ENCODE peak calls at places on chromosomes 7 and 10, in eight cellular contexts. J is cardiac septum, S is T follicular helper cell, T is NCI-H2081, E is cardiac muscle cell, M is endothelial cell, D is MM.1S, Z is esophagus squamous epithelium. L is an unnamed sample.

GRCh38 chr7:128932862-128933821 is 4.6 kb upstream of the IRF5 start:
- DNase-seq in S (peak), J (no peak), T (no peak), D (peak), Z (no peak), M (no peak), E (no peak), L (no peak)

GRCh38 chr7:100017300-100017699 is 1.9 kb downstream of the ZKSCAN1 start:
- DNase-seq in M (no peak), D (no peak), E (no peak), J (no peak), T (no peak), Z (no peak), S (no peak), L (no peak)

GRCh38 chr7:100719523-100720319 is 547 bp upstream of the EPO start:
- DNase-seq in M (no peak), T (no peak), J (no peak), S (no peak), D (no peak), Z (no peak), E (no peak), L (peak)

GRCh38 chr10:3097160-3097559 is 29.8 kb downstream of the PFKP start:
- DNase-seq in T (no peak), M (no peak), S (no peak), J (no peak), E (no peak), D (no peak), Z (no peak), L (no peak)

GRCh38 chr10:45023426-45023825 is 22.7 kb downstream of the ZNF22 start:
- DNase-seq in J (no peak), S (no peak), M (no peak), Z (no peak), D (no peak), T (no peak), E (no peak), L (no peak)

GRCh38 chr10:2928219-2928840 is 139.0 kb upstream of the PFKP start:
- DNase-seq in D (peak), J (no peak), S (peak), M (peak), T (peak), Z (no peak), E (peak), L (peak)

GRCh38 chr10:99630439-99630838 is 10.2 kb upstream of the SLC25A28 start:
- DNase-seq in Z (no peak), D (peak), J (no peak), T (no peak), M (peak), E (no peak), S (no peak), L (peak)

GRCh38 chr7:137717811-137718271 is 128.9 kb downstream of the DGKI start:
- DNase-seq in S (no peak), E (no peak), Z (no peak), J (no peak), D (no peak), T (no peak), M (no peak), L (no peak)

GRCh38 chr7:151796871-151797270 is 80.0 kb downstream of the PRKAG2 start:
- DNase-seq in T (no peak), D (no peak), J (no peak), E (no peak), S (no peak), Z (no peak), M (no peak), L (no peak)

GRCh38 chr10:44981172-44982113 is 2.8 kb upstream of the DEPP1 start:
- DNase-seq in D (no peak), S (no peak), J (no peak), Z (no peak), E (no peak), T (no peak), M (no peak), L (peak)

GRCh38 chr10:7874864-7875263 is 56.6 kb downstream of the TAF3 start:
- DNase-seq in T (no peak), E (no peak), S (no peak), J (no peak), Z (no peak), D (no peak), M (no peak), L (no peak)

GRCh38 chr7:88432321-88432720 is 125.6 kb upstream of the STEAP4 start:
- DNase-seq in E (no peak), D (no peak), S (no peak), M (no peak), Z (no peak), J (no peak), T (peak), L (no peak)

GRCh38 chr7:158252081-158252836 is 335.4 kb downstream of the PTPRN2 start:
- DNase-seq in T (no peak), D (no peak), Z (no peak), J (peak), E (no peak), S (no peak), M (no peak), L (no peak)

GRCh38 chr7:119197172-119197871 is 972.8 kb downstream of the ANKRD7 start:
- DNase-seq in S (no peak), D (peak), E (no peak), T (no peak), Z (no peak), M (no peak), J (no peak), L (no peak)

GRCh38 chr10:131158695-131159094 is 152.8 kb downstream of the TCERG1L start:
- DNase-seq in Z (no peak), M (no peak), J (no peak), D (no peak), S (no peak), T (no peak), E (no peak), L (no peak)

GRCh38 chr7:157487046-157487770 is 150.4 kb downstream of the DNAJB6 start:
- DNase-seq in S (no peak), E (no peak), T (no peak), Z (no peak), M (no peak), J (no peak), D (no peak), L (no peak)